ENCODE peak calls at places on chromosomes 3 and 15, in nine cellular contexts. X is tibial nerve, Q is left ventricle myocardium inferior, G is HL-60, J is heart right ventricle, U is fibroblast of villous mesenchyme, P is brain microvascular endothelial cell, R is lung, D is HFF-Myc. C is an unnamed sample.

GRCh38 chr3:98548544-98548943 is 16.8 kb downstream of the GPR15 start:
- DNase-seq in X (no peak), Q (no peak), G (no peak), J (no peak), U (no peak), P (no peak), R (no peak), D (no peak), C (no peak)

GRCh38 chr15:63048986-63049665 is 6.6 kb downstream of the TPM1 start:
- DNase-seq in X (no peak), Q (peak; percentile 59), G (peak; percentile 27), J (peak; percentile 57), U (peak; percentile 58), P (no peak), R (peak; percentile 54), D (no peak), C (peak; percentile 85)

GRCh38 chr3:192060160-192060783 is 599.3 kb downstream of the PYDC2 start:
- DNase-seq in X (no peak), Q (no peak), G (no peak), J (no peak), U (no peak), P (no peak), R (no peak), D (no peak), C (no peak)

GRCh38 chr15:40217166-40217785 is 21.6 kb upstream of the PAK6 start:
- DNase-seq in X (no peak), Q (no peak), G (peak; percentile 76), J (no peak), U (peak; percentile 77), P (peak; percentile 64), R (peak; percentile 58), D (peak; percentile 56), C (no peak)

GRCh38 chr3:77686560-77686959 is 646.7 kb downstream of the ROBO2 start:
- DNase-seq in X (no peak), Q (no peak), G (no peak), J (no peak), U (no peak), P (no peak), R (no peak), D (no peak), C (no peak)

GRCh38 chr15:70419046-70419445 is 321.3 kb upstream of the TLE3 start:
- DNase-seq in X (no peak), Q (no peak), G (no peak), J (no peak), U (no peak), P (no peak), R (no peak), D (no peak), C (no peak)

GRCh38 chr3:37279226-37279625 is 104.8 kb upstream of the LRRFIP2 start:
- DNase-seq in X (no peak), Q (no peak), G (no peak), J (no peak), U (peak; percentile 22), P (no peak), R (no peak), D (peak; percentile 96), C (no peak)

GRCh38 chr3:123327480-123327879 is 121.4 kb downstream of the ADCY5 start:
- DNase-seq in X (no peak), Q (peak; percentile 12), G (no peak), J (no peak), U (no peak), P (no peak), R (no peak), D (no peak), C (no peak)

GRCh38 chr3:36212291-36212690 is 168.0 kb upstream of the STAC start:
- DNase-seq in X (no peak), Q (no peak), G (no peak), J (no peak), U (peak; percentile 27), P (peak; percentile 43), R (no peak), D (peak; percentile 55), C (no peak)

GRCh38 chr15:68213991-68214837 is 9.1 kb upstream of the CALML4 start:
- DNase-seq in X (peak; percentile 5), Q (peak; percentile 1), G (no peak), J (no peak), U (no peak), P (no peak), R (no peak), D (no peak), C (peak; percentile 62)

GRCh38 chr15:81182031-81182745 is 14.5 kb upstream of the IL16 start:
- DNase-seq in X (no peak), Q (no peak), G (no peak), J (no peak), U (no peak), P (no peak), R (no peak), D (no peak), C (no peak)

GRCh38 chr3:8822141-8822540 is 52.7 kb upstream of the OXTR start:
- DNase-seq in X (no peak), Q (no peak), G (no peak), J (no peak), U (peak; percentile 77), P (peak; percentile 69), R (no peak), D (no peak), C (no peak)

DNA sequence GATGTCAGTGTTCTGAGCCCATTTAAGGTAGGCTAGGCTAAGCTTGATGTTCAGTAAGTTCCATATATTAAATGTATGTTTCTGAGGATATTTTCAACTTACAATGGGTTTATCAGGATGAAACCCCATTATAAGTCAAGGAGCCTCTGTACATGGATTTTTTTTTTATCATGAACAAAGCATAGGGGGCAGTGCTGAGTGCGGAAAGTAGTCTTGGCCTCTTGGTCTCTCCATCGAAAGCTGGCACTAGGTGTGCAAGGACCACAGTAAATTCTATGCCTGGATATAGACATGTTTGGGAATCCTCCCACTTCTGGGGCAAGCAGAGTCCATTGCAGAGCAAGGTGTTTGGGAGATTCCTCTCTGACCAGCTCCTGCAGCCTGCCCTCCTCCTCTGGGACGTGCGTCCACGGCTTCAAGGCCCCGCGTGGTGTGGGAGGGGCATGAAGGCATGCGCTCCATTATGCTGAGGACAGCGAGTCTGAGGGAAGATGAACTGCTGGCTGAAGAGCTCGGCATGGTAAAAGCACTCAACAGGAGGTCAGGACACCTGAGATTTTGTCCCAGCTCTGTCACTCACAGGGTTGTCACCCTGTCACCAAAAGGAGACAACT is 122.9 kb upstream of the LIPC start:
- DNase-seq in X (no peak), Q (no peak), G (no peak), J (no peak), U (no peak), P (no peak), R (no peak), D (no peak), C (no peak)
- TF ChIP-seq CTCF in X (no peak), Q (no peak), G (no peak), J (peak; percentile 6), U (peak; percentile 3), P (peak; percentile 8), R (no peak), D (peak; percentile 7), C (no peak)

DNA sequence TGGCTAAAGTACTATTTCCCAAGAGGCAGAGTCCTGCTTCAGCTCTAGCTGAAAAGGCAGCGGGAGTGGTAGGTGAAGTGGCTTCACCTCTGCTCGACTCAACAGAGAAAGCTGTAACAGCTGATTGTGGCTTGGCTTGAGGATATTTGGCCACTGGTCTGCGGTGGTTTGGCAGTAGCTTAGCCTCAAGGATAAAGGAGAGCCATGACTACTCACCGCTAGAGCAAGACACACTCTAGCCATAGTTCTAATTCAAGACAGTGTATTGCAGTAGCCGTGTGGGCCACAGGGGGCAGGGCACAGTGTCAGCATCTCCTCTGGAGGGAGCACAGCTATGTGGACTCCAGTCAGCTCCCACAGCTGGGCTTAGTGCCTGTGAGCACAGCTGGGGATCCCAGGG is 23.5 kb downstream of the TPRG1 start:
- DNase-seq in X (no peak), Q (no peak), G (peak; percentile 4), J (no peak), U (no peak), P (no peak), R (peak; percentile 29), D (no peak), C (no peak)
- TF ChIP-seq CTCF in X (no peak), Q (no peak), G (no peak), J (no peak), U (peak; percentile 39), P (peak; percentile 52), R (no peak), D (peak; percentile 33), C (no peak)

GRCh38 chr3:180626844-180627243 is 24.9 kb downstream of the TTC14 start:
- DNase-seq in X (no peak), Q (no peak), G (no peak), J (no peak), U (no peak), P (no peak), R (no peak), D (no peak), C (no peak)

GRCh38 chr3:180633722-180634121 is 31.8 kb downstream of the TTC14 start:
- DNase-seq in X (no peak), Q (no peak), G (no peak), J (no peak), U (no peak), P (no peak), R (no peak), D (no peak), C (no peak)

GRCh38 chr3:180630360-180630759 is 28.4 kb downstream of the TTC14 start:
- DNase-seq in X (no peak), Q (no peak), G (no peak), J (no peak), U (no peak), P (no peak), R (no peak), D (no peak), C (no peak)

DNA sequence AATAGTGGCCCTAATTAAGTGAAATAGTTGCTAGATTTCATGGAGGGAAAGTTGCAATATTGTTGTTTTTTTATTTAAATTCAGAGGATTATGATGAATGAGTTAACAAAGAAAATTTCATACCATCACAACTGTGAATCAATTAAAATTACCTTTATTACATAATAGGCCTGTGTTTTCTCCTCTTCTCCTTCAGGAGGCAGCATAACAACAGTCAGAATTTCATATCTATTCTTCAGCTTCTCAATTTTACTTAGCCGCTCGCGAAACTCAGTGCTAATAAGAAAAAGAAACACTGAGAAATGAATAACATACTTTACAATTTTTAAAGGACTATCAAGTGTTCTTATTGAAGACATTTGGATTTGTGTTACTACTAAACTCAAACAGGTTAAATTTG is 29.4 kb downstream of the TTC14 start:
- DNase-seq in X (no peak), Q (no peak), G (no peak), J (no peak), U (peak; percentile 3), P (no peak), R (no peak), D (no peak), C (no peak)
- TF ChIP-seq CTCF in X (no peak), Q (no peak), G (no peak), J (no peak), U (peak; percentile 30), P (no peak), R (no peak), D (no peak), C (no peak)

DNA sequence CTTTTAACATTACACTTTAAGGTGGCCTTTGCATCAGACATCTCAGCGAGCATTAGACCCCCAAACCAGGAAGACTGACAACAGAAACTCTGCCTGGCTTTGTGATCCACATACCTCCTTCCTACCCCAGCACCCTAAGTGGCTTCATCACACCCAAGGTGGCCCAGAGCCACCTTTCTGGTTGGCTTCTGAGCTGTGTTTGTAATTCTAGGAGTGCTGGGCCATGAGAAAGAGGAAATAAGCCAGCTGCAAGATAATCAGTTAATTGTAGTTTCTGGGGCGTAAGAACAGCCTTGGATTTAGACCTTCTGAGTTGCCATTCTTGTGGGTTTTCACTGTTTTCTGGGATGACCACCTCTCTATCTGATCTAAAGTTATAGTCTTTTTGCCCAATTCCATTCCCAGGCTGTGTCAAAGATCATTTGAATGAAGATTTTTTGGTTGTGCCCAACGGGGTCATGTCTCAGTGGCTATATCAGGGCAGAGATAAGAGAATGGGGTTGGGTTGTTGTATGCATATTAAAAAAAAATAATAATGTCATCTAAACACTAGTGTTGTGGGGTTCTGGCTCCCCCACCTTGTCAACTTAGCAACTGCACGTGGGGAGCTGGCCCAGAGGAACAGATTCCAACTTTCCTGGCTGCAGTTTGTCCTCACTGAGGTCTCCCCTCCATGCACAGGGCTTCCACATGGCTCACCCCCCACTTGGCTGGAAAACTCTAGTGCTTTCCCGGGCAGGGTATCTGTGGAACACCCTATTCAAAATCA is 234.8 kb upstream of the WNT5A start:
- DNase-seq in X (no peak), Q (no peak), G (no peak), J (peak; percentile 12), U (peak; percentile 44), P (peak; percentile 33), R (peak; percentile 34), D (no peak), C (no peak)
- TF ChIP-seq CTCF in X (no peak), Q (peak; percentile 64), G (no peak), J (peak; percentile 47), U (peak; percentile 76), P (peak; percentile 82), R (peak; percentile 20), D (peak; percentile 68), C (peak; percentile 68)

C was measured in RWPE2.